ENCODE peak calls at places on chromosomes 12 and 14, in ten cellular contexts. C, S, H, N, J, X, E, M, Q and R are unnamed samples.
A peak's percentile ranks its signal among the peaks of the same experiment; 100 is the strongest.

GRCh38 chr12:1197264-1198018 is 206.4 kb downstream of the ERC1 start:
- DNase-seq in X (no peak), M (no peak), E (no peak), Q (no peak), C (no peak), H (no peak), J (no peak), N (no peak), S (no peak), R (no peak)

GRCh38 chr12:28050606-28051005 is 78.1 kb upstream of the PTHLH start:
- DNase-seq in J (no peak), X (no peak), E (no peak), M (no peak), H (no peak), Q (no peak), N (no peak), C (no peak), S (no peak), R (no peak)

GRCh38 chr14:52923902-52924575 is 26.8 kb downstream of the FERMT2 start:
- DNase-seq in E (no peak), H (no peak), M (no peak), Q (no peak), S (no peak), N (no peak), C (no peak), J (no peak), X (no peak), R (no peak)

GRCh38 chr12:27781680-27782079 is 1.6 kb upstream of the MANSC4 start:
- DNase-seq in C (no peak), M (peak; percentile 67), E (no peak), H (no peak), S (no peak), J (no peak), X (no peak), N (no peak), Q (no peak), R (no peak)

GRCh38 chr12:24996102-24996797 is 47.3 kb upstream of the BCAT1 start:
- DNase-seq in X (no peak), H (no peak), N (no peak), S (no peak), M (no peak), J (no peak), E (no peak), C (no peak), Q (no peak), R (no peak)

GRCh38 chr12:116598341-116599284 is 39.4 kb downstream of the MAP1LC3B2 start:
- DNase-seq in H (no peak), C (no peak), Q (no peak), M (no peak), S (no peak), E (no peak), N (no peak), J (no peak), X (peak; percentile 58), R (no peak)

GRCh38 chr14:74469548-74470518 is 23.3 kb downstream of the NPC2 start:
- DNase-seq in S (no peak), J (no peak), X (no peak), H (no peak), C (no peak), Q (no peak), N (no peak), M (no peak), E (no peak), R (no peak)

GRCh38 chr14:73623504-73623903 is 11.2 kb downstream of the ACOT6 start:
- DNase-seq in C (no peak), N (no peak), H (no peak), J (no peak), S (no peak), M (no peak), Q (no peak), E (no peak), X (no peak), R (no peak)

GRCh38 chr12:121461048-121461447 is 61.1 kb downstream of the RNF34 start:
- DNase-seq in S (no peak), H (no peak), J (no peak), X (no peak), M (no peak), N (no peak), Q (no peak), E (no peak), C (no peak), R (no peak)

GRCh38 chr14:91327661-91328312 is 83.3 kb upstream of the GPR68 start:
- DNase-seq in M (no peak), H (no peak), X (no peak), C (no peak), N (no peak), S (no peak), J (no peak), E (no peak), Q (no peak), R (no peak)

GRCh38 chr14:63273717-63274673 is 44.7 kb downstream of the GPHB5 start:
- DNase-seq in J (no peak), N (no peak), X (peak; percentile 60), S (no peak), H (no peak), C (no peak), M (peak; percentile 36), Q (no peak), E (no peak), R (no peak)

GRCh38 chr14:68345738-68346137 is 447.1 kb downstream of the ZFP36L1 start:
- DNase-seq in E (no peak), M (no peak), C (no peak), S (no peak), Q (no peak), N (no peak), X (no peak), H (no peak), J (no peak), R (no peak)

GRCh38 chr12:107843351-107844311 is 69.1 kb downstream of the ASCL4 start:
- DNase-seq in C (peak; percentile 65), N (no peak), H (no peak), E (no peak), S (no peak), X (peak; percentile 49), M (peak; percentile 2), J (peak; percentile 16), Q (no peak), R (no peak)

GRCh38 chr12:108879615-108880254 is at the start of gene DAO:
- DNase-seq in E (peak; percentile 29), X (no peak), M (no peak), S (no peak), N (no peak), Q (no peak), C (no peak), H (no peak), J (no peak), R (no peak)

GRCh38 chr12:108876550-108876949 is 3.3 kb upstream of the DAO start:
- DNase-seq in J (no peak), M (no peak), Q (no peak), N (no peak), E (no peak), S (no peak), X (no peak), H (no peak), C (no peak), R (no peak)

GRCh38 chr12:108875682-108876361 is 4.1 kb upstream of the DAO start:
- DNase-seq in Q (no peak), J (no peak), C (no peak), N (no peak), S (no peak), E (no peak), M (no peak), X (no peak), H (no peak), R (no peak)

GRCh38 chr12:108875280-108875679 is 4.6 kb upstream of the DAO start:
- DNase-seq in C (no peak), M (no peak), J (no peak), E (no peak), S (no peak), N (no peak), H (no peak), Q (no peak), X (no peak), R (no peak)
- H3K4me3 ChIP-seq in C (no peak overlapping the region), M (no peak overlapping the region), J (no peak overlapping the region), E (no peak overlapping the region), S (no peak overlapping the region), N (no peak overlapping the region), H (no peak overlapping the region), Q (no peak overlapping the region), X (no peak overlapping the region), R (no peak overlapping the region)

GRCh38 chr12:53985358-53985899 is 483 bp downstream of the HOXC10 start:
- DNase-seq in J (no peak), S (no peak), M (no peak), E (no peak), X (no peak), Q (no peak), N (no peak), H (no peak), C (peak; percentile 51), R (no peak)
- H3K4me3 ChIP-seq in J (peak overlapping the region; percentile 14), S (peak overlapping the region; percentile 84), M (no peak overlapping the region), E (no peak overlapping the region), X (peak overlapping the region; percentile 4), Q (no peak overlapping the region), N (no peak overlapping the region), H (no peak overlapping the region), C (no peak overlapping the region), R (peak overlapping the region; percentile 64)

DNA sequence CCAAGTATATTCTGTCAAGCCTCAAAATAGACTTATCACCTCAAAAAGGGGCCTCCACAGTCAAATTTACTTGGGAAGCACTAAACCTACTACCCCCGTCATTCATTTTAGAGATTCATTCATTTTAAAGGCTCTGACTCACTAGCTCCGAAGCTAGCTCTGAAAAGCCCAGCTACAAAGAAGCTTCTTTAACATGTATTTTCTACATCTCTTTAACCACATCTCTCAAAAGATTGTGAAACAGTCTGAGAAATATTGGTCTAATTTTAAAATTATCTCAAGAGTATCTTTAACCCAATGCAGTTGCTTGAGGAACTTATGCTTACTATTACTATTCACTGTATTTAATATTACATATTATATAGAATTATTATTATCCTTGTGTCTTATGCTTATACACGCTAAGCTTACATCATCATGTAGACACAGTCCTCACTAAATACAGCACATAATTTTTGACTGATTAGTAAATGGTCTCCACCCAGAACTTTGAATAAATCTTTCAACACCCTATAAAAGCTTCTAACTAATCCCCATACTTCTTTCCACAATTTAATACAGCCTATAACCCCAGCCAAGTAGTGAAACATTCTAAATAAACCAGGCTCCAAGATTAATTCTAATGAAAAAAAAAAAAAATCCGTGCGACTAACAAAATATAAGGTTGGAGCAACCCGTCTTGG is 7.8 kb downstream of the NT5DC3 start:
- DNase-seq in M (peak; percentile 37), S (no peak), E (no peak), J (no peak), X (no peak), C (no peak), H (no peak), N (no peak), Q (no peak), R (peak; percentile 48)
- H3K4me3 ChIP-seq in M (no peak overlapping the region), S (no peak overlapping the region), E (no peak overlapping the region), J (no peak overlapping the region), X (no peak overlapping the region), C (no peak overlapping the region), H (no peak overlapping the region), N (no peak overlapping the region), Q (no peak overlapping the region), R (no peak overlapping the region)

GRCh38 chr14:66827182-66827581 is 319.2 kb downstream of the GPHN start:
- DNase-seq in C (no peak), J (no peak), N (no peak), S (no peak), M (no peak), X (no peak), H (no peak), Q (no peak), E (no peak), R (no peak)

DNA sequence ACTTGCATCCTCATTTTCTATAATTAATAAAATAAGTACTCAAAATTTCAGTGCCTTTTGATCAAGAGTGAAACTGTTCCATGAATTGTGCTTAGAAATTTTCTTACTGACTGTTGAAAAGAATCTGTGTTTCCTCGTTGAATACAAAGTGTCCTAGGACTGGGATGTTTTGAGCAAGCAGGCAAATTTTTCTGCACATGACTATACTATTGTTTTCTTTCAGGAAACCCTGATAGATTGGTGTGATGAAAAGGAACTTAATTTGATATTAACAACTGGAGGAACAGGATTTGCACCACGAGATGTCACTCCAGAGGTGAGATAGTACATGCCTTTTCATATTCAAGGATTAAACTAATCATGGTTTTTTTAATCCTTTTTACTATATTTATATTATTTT is 316.3 kb downstream of the GPHN start:
- DNase-seq in S (no peak), E (no peak), Q (no peak), J (no peak), N (no peak), C (no peak), X (no peak), M (peak; percentile 1), H (no peak), R (no peak)
- H3K4me3 ChIP-seq in S (no peak overlapping the region), E (no peak overlapping the region), Q (no peak overlapping the region), J (no peak overlapping the region), N (no peak overlapping the region), C (no peak overlapping the region), X (no peak overlapping the region), M (no peak overlapping the region), H (no peak overlapping the region), R (no peak overlapping the region)